ENCODE peak calls at places on chromosome 22, in ten cellular contexts. D is kidney, S is A549, W is right lobe of liver, Z is spleen, X is uterus, Y is PC-9, M is H1, K is lung, C is brain microvascular endothelial cell. V is an unnamed sample.

GRCh38 chr22:49106136-49106930 is 721.3 kb downstream of the BRD1 start:
- DNase-seq in Z (no peak), W (peak; percentile 44), X (no peak), K (no peak), C (no peak), Y (no peak), S (no peak), M (no peak), D (peak; percentile 49), V (no peak)

GRCh38 chr22:23397008-23397617 is 183.0 kb downstream of the IGLL1 start:
- DNase-seq in Z (no peak), S (no peak), D (no peak), K (no peak), C (no peak), Y (no peak), X (no peak), W (no peak), M (no peak), V (no peak)

GRCh38 chr22:35397095-35397904 is 2.6 kb upstream of the MCM5 start:
- DNase-seq in K (no peak), Y (no peak), X (no peak), M (no peak), D (no peak), C (no peak), W (no peak), S (no peak), Z (no peak), V (no peak)

GRCh38 chr22:48511781-48512327 is 1315.8 kb downstream of the BRD1 start:
- DNase-seq in X (no peak), Z (no peak), Y (no peak), D (no peak), S (no peak), M (no peak), C (no peak), W (no peak), K (no peak), V (no peak)

GRCh38 chr22:49257551-49257951 is 570.1 kb downstream of the BRD1 start:
- DNase-seq in Y (no peak), M (no peak), X (no peak), C (no peak), S (no peak), D (no peak), W (no peak), Z (no peak), K (no peak), V (no peak)

GRCh38 chr22:24728790-24729637 is 45.5 kb downstream of the PIWIL3 start:
- DNase-seq in D (no peak), W (no peak), K (no peak), Y (no peak), Z (no peak), S (no peak), X (no peak), C (peak; percentile 70), M (no peak), V (no peak)

GRCh38 chr22:41551882-41552582 is 7.8 kb upstream of the POLR3H start:
- DNase-seq in M (no peak), D (no peak), K (no peak), Z (no peak), W (no peak), C (no peak), Y (no peak), X (no peak), S (no peak), V (no peak)

GRCh38 chr22:20117656-20118571 is 888 bp upstream of the TRMT2A start:
- DNase-seq in Y (no peak), Z (peak; percentile 92), K (no peak), W (peak; percentile 66), D (peak; percentile 88), C (peak; percentile 6), M (no peak), S (no peak), X (no peak), V (no peak)

GRCh38 chr22:25027052-25027525 is 74.6 kb downstream of the KIAA1671 start:
- DNase-seq in Z (no peak), M (no peak), X (no peak), C (no peak), D (no peak), S (no peak), K (no peak), W (no peak), Y (no peak), V (no peak)

GRCh38 chr22:33518405-33518804 is 401.9 kb downstream of the LARGE1 start:
- DNase-seq in S (no peak), D (no peak), W (no peak), Y (no peak), K (no peak), C (no peak), Z (no peak), M (no peak), X (no peak), V (no peak)

GRCh38 chr22:32364210-32364609 is 6.5 kb downstream of the RFPL3 start:
- DNase-seq in Z (no peak), W (no peak), C (no peak), M (no peak), K (no peak), D (no peak), X (no peak), Y (no peak), S (no peak), V (no peak)

GRCh38 chr22:32204211-32204855 is 540 bp downstream of the RFPL2 start:
- DNase-seq in Z (no peak), Y (no peak), S (peak; percentile 32), W (peak; percentile 66), K (no peak), C (no peak), X (no peak), D (no peak), M (peak; percentile 71), V (no peak)

DNA sequence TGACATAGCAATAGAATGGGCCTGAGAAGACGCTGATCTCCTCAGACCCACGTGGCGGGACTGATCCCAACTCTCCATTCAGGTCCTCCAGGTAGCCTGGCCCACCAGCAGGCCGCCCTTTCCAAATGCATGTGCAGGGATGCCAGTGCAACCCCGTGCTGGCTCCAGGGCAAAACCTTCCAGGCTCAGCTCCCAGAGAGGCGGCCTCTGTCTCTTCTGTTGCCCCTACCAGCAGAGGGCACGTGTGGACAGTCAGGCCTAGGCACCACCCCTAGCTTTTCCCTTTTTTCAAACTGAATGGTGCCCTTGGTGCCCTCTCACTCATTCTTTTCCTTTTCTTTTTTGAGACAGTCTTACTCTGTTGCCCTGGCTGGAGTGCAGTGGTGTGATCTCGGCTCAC is 121.7 kb downstream of the OSBP2 start:
- DNase-seq in X (no peak), Y (no peak), D (no peak), K (no peak), S (no peak), M (no peak), Z (no peak), C (no peak), W (no peak), V (no peak)
- TF ChIP-seq CTCF in X (no peak), Y (peak; percentile 29), D (no peak), K (no peak), S (no peak), M (peak; percentile 42), Z (no peak), C (peak; percentile 5), W (peak; percentile 21), V (no peak)

GRCh38 chr22:45154383-45154782 is 9.3 kb upstream of the NUP50 start:
- DNase-seq in S (no peak), Z (no peak), W (no peak), D (no peak), C (peak; percentile 53), X (no peak), K (no peak), Y (no peak), M (no peak), V (no peak)

GRCh38 chr22:45151503-45151902 is 12.2 kb upstream of the NUP50 start:
- DNase-seq in K (no peak), S (no peak), W (no peak), Z (no peak), X (no peak), Y (no peak), C (no peak), M (no peak), D (no peak), V (no peak)

GRCh38 chr22:45150139-45150538 is 13.6 kb upstream of the NUP50 start:
- DNase-seq in Y (no peak), D (no peak), K (no peak), X (no peak), W (no peak), Z (no peak), M (no peak), C (no peak), S (no peak), V (no peak)

GRCh38 chr22:45144928-45145327 is 18.8 kb upstream of the NUP50 start:
- DNase-seq in Y (no peak), X (no peak), D (no peak), M (no peak), W (no peak), C (no peak), S (no peak), Z (no peak), K (no peak), V (no peak)

DNA sequence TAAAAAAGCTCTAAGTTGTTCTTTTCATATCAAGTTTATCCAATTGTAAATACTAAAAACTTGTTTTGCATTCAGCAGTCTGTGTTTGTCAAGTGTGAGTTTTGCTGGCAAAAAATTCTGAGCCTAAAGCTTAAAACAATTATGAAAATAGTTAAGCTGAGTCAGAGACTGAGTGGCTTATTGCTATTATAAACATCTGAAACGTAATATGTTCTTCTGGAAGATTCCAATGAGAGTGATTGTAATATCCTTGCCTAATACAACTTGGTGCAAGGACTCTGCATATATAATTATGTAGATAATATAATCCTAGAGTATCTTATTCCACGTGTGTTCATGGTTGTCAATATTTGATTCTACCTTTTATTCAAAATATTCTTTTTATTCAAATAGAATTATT is 14.1 kb upstream of the NUP50 start:
- DNase-seq in X (no peak), Y (no peak), S (no peak), Z (no peak), W (no peak), K (no peak), C (no peak), M (no peak), D (no peak), V (no peak)
- TF ChIP-seq CTCF in X (no peak), Y (no peak), S (no peak), Z (no peak), W (no peak), K (no peak), C (no peak), M (no peak), D (no peak), V (no peak)

DNA sequence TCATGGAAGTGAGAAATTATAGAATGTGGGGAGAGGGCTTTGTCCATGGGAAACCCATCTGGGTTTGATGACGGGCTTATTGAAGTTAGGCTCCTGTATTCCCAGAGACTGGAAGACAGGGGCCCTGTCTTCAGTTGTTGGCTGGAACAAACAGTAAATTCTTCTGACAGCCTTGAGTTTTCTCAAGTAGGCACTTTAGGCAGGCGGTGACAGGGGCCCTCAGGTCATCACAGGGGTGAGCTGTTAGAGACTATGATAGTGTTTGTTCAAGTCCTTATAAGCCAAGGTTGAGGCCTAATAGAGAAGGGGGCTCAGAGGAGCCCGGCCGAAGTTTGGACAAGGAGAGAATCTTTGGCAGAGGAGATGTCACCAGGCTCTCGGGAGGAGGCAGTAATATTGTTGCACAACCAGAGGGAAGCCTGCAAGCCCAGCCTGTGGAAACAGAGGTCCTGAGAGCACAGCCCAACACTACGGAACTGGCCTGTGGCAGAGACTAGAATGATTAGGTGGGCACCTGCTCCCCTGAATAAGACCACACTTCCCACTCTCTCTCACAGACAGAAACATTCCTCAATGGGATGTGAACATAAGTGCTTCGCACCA is 20.2 kb upstream of the IL17RA start:
- DNase-seq in Z (no peak), S (no peak), Y (no peak), X (no peak), D (no peak), C (no peak), K (no peak), W (no peak), M (peak; percentile 24), V (no peak)
- TF ChIP-seq CTCF in Z (no peak), S (no peak), Y (no peak), X (no peak), D (no peak), C (no peak), K (no peak), W (no peak), M (no peak), V (no peak)

GRCh38 chr22:22358136-22358535 is 113.5 kb downstream of the VPREB1 start:
- DNase-seq in Z (peak; percentile 84), C (no peak), S (no peak), X (no peak), M (no peak), K (no peak), W (no peak), Y (no peak), D (no peak), V (no peak)
- TF ChIP-seq CTCF in Z (no peak), C (no peak), S (no peak), X (no peak), M (no peak), K (no peak), W (no peak), Y (no peak), D (no peak), V (no peak)

V was measured in CD14-positive monocyte.